ENCODE peak calls at places on chromosome 7, in six cellular contexts. F is natural killer cell, R is cardiac muscle cell, A is AG09319, I is hippocampal formation, S is T-cell. Z is an unnamed sample.

GRCh38 chr7:158056761-158057160 is 530.9 kb downstream of the PTPRN2 start:
- DNase-seq in A (no peak), I (no peak), R (no peak), F (no peak), S (no peak), Z (no peak)

GRCh38 chr7:44872787-44873186 is 12.5 kb downstream of the PURB start:
- DNase-seq in A (no peak), F (no peak), R (no peak), I (no peak), S (no peak), Z (no peak)

GRCh38 chr7:155285423-155286220 is 12.1 kb upstream of the INSIG1 start:
- DNase-seq in F (no peak), I (no peak), A (no peak), R (no peak), S (no peak), Z (peak)

GRCh38 chr7:91946549-91946948 is 5.9 kb downstream of the AKAP9 start:
- DNase-seq in A (no peak), R (no peak), F (no peak), I (no peak), S (no peak), Z (no peak)

GRCh38 chr7:84701524-84702306 is 485.1 kb downstream of the SEMA3D start:
- DNase-seq in F (no peak), R (no peak), I (no peak), S (no peak), A (peak), Z (no peak)

GRCh38 chr7:47497367-47498096 is 84.4 kb downstream of the TNS3 start:
- DNase-seq in S (no peak), F (no peak), A (no peak), R (no peak), I (no peak), Z (no peak)

GRCh38 chr7:3464900-3465622 is 164.0 kb downstream of the SDK1 start:
- DNase-seq in I (no peak), R (no peak), A (no peak), F (no peak), S (peak), Z (no peak)

GRCh38 chr7:149261321-149261828 is 621 bp upstream of the ZNF783 start:
- DNase-seq in R (no peak), I (no peak), A (no peak), F (no peak), S (no peak), Z (no peak)

GRCh38 chr7:450036-450435 is 69.6 kb downstream of the PDGFA start:
- DNase-seq in I (no peak), R (no peak), S (no peak), A (no peak), F (no peak), Z (no peak)

GRCh38 chr7:132463922-132464321 is 112.3 kb downstream of the PLXNA4 start:
- DNase-seq in S (no peak), A (no peak), R (no peak), I (no peak), F (no peak), Z (no peak)

GRCh38 chr7:102094311-102094710 is 192.4 kb upstream of the SH2B2 start:
- DNase-seq in S (no peak), R (no peak), F (no peak), I (no peak), A (peak), Z (no peak)

GRCh38 chr7:44247868-44248651 is 47.3 kb downstream of the YKT6 start:
- DNase-seq in A (no peak), R (no peak), I (no peak), S (no peak), F (no peak), Z (no peak)

Z was measured in activated B cell treated with CpG ODN at 0.5 μM for 24 hours.